ENCODE peak calls at places on chromosomes 12 and 14, in eight cellular contexts. One of them, this sample, is unnamed.

GRCh38 chr14:76546426-76547221 is 170.7 kb downstream of the ESRRB start:
- DNase-seq in IMR-90: no peak
- DNase-seq in left ventricle myocardium inferior: no peak
- DNase-seq in endodermal cell: peak; percentile 92
- DNase-seq in CD8-positive, alpha-beta memory T cell: no peak
- DNase-seq in PC-9: peak; percentile 12
- DNase-seq in heart right ventricle: no peak
- DNase-seq in Panc1: peak; percentile 5
- DNase-seq in this sample: no peak

GRCh38 chr14:68535404-68536024 is 257.4 kb downstream of the ZFP36L1 start:
- DNase-seq in IMR-90: peak; percentile 95
- DNase-seq in left ventricle myocardium inferior: no peak
- DNase-seq in endodermal cell: no peak
- DNase-seq in CD8-positive, alpha-beta memory T cell: no peak
- DNase-seq in PC-9: peak; percentile 38
- DNase-seq in heart right ventricle: no peak
- DNase-seq in Panc1: peak; percentile 32
- DNase-seq in this sample: no peak

GRCh38 chr12:130438711-130439110 is 101.0 kb downstream of the PIWIL1 start:
- DNase-seq in IMR-90: no peak
- DNase-seq in left ventricle myocardium inferior: no peak
- DNase-seq in endodermal cell: no peak
- DNase-seq in CD8-positive, alpha-beta memory T cell: no peak
- DNase-seq in PC-9: no peak
- DNase-seq in heart right ventricle: no peak
- DNase-seq in Panc1: no peak
- DNase-seq in this sample: no peak

GRCh38 chr14:59905193-59905592 is 14.8 kb upstream of the LRRC9 start:
- DNase-seq in IMR-90: peak; percentile 13
- DNase-seq in left ventricle myocardium inferior: no peak
- DNase-seq in endodermal cell: no peak
- DNase-seq in CD8-positive, alpha-beta memory T cell: no peak
- DNase-seq in PC-9: no peak
- DNase-seq in heart right ventricle: no peak
- DNase-seq in Panc1: no peak
- DNase-seq in this sample: no peak

GRCh38 chr12:100758083-100758482 is 36.5 kb upstream of the ANO4 start:
- DNase-seq in IMR-90: no peak
- DNase-seq in left ventricle myocardium inferior: no peak
- DNase-seq in endodermal cell: no peak
- DNase-seq in CD8-positive, alpha-beta memory T cell: no peak
- DNase-seq in PC-9: no peak
- DNase-seq in heart right ventricle: no peak
- DNase-seq in Panc1: no peak
- DNase-seq in this sample: no peak

GRCh38 chr14:42057176-42057575 is 450.5 kb downstream of the LRFN5 start:
- DNase-seq in IMR-90: peak; percentile 14
- DNase-seq in left ventricle myocardium inferior: no peak
- DNase-seq in endodermal cell: no peak
- DNase-seq in CD8-positive, alpha-beta memory T cell: no peak
- DNase-seq in PC-9: no peak
- DNase-seq in heart right ventricle: no peak
- DNase-seq in Panc1: no peak
- DNase-seq in this sample: no peak

GRCh38 chr12:122527478-122527944 is 462 bp downstream of the KNTC1 start:
- DNase-seq in IMR-90: peak; percentile 21
- DNase-seq in left ventricle myocardium inferior: peak; percentile 18
- DNase-seq in endodermal cell: no peak
- DNase-seq in CD8-positive, alpha-beta memory T cell: no peak
- DNase-seq in PC-9: peak; percentile 27
- DNase-seq in heart right ventricle: no peak
- DNase-seq in Panc1: no peak
- DNase-seq in this sample: no peak

GRCh38 chr14:77076118-77076631 is 21.9 kb upstream of the CIPC start:
- DNase-seq in IMR-90: no peak
- DNase-seq in left ventricle myocardium inferior: peak; percentile 86
- DNase-seq in endodermal cell: peak; percentile 84
- DNase-seq in CD8-positive, alpha-beta memory T cell: no peak
- DNase-seq in PC-9: no peak
- DNase-seq in heart right ventricle: peak; percentile 81
- DNase-seq in Panc1: no peak
- DNase-seq in this sample: no peak

GRCh38 chr14:53510281-53510912 is 357.3 kb upstream of the DDHD1 start:
- DNase-seq in IMR-90: no peak
- DNase-seq in left ventricle myocardium inferior: no peak
- DNase-seq in endodermal cell: no peak
- DNase-seq in CD8-positive, alpha-beta memory T cell: no peak
- DNase-seq in PC-9: no peak
- DNase-seq in heart right ventricle: no peak
- DNase-seq in Panc1: no peak
- DNase-seq in this sample: no peak

GRCh38 chr14:42893183-42893582 is 1286.5 kb downstream of the LRFN5 start:
- DNase-seq in IMR-90: no peak
- DNase-seq in left ventricle myocardium inferior: no peak
- DNase-seq in endodermal cell: no peak
- DNase-seq in CD8-positive, alpha-beta memory T cell: no peak
- DNase-seq in PC-9: no peak
- DNase-seq in heart right ventricle: no peak
- DNase-seq in Panc1: no peak
- DNase-seq in this sample: no peak

GRCh38 chr14:99215277-99215676 is 56.7 kb downstream of the BCL11B start:
- DNase-seq in IMR-90: no peak
- DNase-seq in left ventricle myocardium inferior: no peak
- DNase-seq in endodermal cell: no peak
- DNase-seq in CD8-positive, alpha-beta memory T cell: no peak
- DNase-seq in PC-9: no peak
- DNase-seq in heart right ventricle: no peak
- DNase-seq in Panc1: no peak
- DNase-seq in this sample: no peak

GRCh38 chr12:14774944-14775651 is 28.2 kb downstream of the WBP11 start:
- DNase-seq in IMR-90: peak; percentile 65
- DNase-seq in left ventricle myocardium inferior: peak; percentile 31
- DNase-seq in endodermal cell: no peak
- DNase-seq in CD8-positive, alpha-beta memory T cell: peak; percentile 52
- DNase-seq in PC-9: peak; percentile 55
- DNase-seq in heart right ventricle: peak; percentile 40
- DNase-seq in Panc1: no peak
- DNase-seq in this sample: peak; percentile 18

GRCh38 chr14:62329427-62329826 is 567.2 kb downstream of the SNAPC1 start:
- DNase-seq in IMR-90: peak; percentile 63
- DNase-seq in left ventricle myocardium inferior: no peak
- DNase-seq in endodermal cell: no peak
- DNase-seq in CD8-positive, alpha-beta memory T cell: no peak
- DNase-seq in PC-9: no peak
- DNase-seq in heart right ventricle: no peak
- DNase-seq in Panc1: no peak
- DNase-seq in this sample: no peak

GRCh38 chr12:111033281-111034147 is 113.1 kb upstream of the MYL2 start:
- DNase-seq in IMR-90: no peak
- DNase-seq in left ventricle myocardium inferior: no peak
- DNase-seq in endodermal cell: peak; percentile 90
- DNase-seq in CD8-positive, alpha-beta memory T cell: no peak
- DNase-seq in PC-9: no peak
- DNase-seq in heart right ventricle: no peak
- DNase-seq in Panc1: no peak
- DNase-seq in this sample: no peak

DNA sequence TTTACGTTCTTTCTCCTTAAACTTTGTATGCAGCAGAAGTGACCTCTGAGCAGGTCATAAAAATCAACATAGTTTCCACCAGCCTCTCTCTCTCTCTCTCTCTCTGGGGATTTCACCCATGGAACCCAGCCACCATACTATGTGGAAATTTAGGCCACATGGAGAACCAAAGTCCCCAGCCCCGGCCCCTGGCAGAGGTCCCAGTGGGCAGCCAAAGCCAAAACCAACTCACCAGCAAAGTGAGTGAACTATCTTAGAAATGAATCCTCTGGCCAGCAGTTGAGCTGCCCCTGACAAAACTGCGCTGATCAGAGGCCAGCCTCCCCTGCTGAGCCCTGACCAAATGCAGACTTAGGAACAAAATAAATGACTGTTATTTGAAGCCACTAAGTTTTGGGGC is 9.2 kb downstream of the DUSP6 start:
- DNase-seq in IMR-90: no peak
- DNase-seq in left ventricle myocardium inferior: peak; percentile 68
- DNase-seq in endodermal cell: no peak
- DNase-seq in CD8-positive, alpha-beta memory T cell: no peak
- DNase-seq in PC-9: no peak
- DNase-seq in heart right ventricle: peak; percentile 80
- DNase-seq in Panc1: no peak
- DNase-seq in this sample: no peak
- H3K27me3 ChIP-seq in IMR-90: no peaks in the 10 kb centered on the region
- H3K27me3 ChIP-seq in left ventricle myocardium inferior: no peaks in the 10 kb centered on the region
- H3K27me3 ChIP-seq in endodermal cell: no peaks in the 10 kb centered on the region
- H3K27me3 ChIP-seq in CD8-positive, alpha-beta memory T cell: no peaks in the 10 kb centered on the region
- H3K27me3 ChIP-seq in PC-9: no peaks in the 10 kb centered on the region
- H3K27me3 ChIP-seq in heart right ventricle: no peaks in the 10 kb centered on the region
- H3K27me3 ChIP-seq in Panc1: no peaks in the 10 kb centered on the region
- H3K27me3 ChIP-seq in this sample: no peaks in the 10 kb centered on the region

DNA sequence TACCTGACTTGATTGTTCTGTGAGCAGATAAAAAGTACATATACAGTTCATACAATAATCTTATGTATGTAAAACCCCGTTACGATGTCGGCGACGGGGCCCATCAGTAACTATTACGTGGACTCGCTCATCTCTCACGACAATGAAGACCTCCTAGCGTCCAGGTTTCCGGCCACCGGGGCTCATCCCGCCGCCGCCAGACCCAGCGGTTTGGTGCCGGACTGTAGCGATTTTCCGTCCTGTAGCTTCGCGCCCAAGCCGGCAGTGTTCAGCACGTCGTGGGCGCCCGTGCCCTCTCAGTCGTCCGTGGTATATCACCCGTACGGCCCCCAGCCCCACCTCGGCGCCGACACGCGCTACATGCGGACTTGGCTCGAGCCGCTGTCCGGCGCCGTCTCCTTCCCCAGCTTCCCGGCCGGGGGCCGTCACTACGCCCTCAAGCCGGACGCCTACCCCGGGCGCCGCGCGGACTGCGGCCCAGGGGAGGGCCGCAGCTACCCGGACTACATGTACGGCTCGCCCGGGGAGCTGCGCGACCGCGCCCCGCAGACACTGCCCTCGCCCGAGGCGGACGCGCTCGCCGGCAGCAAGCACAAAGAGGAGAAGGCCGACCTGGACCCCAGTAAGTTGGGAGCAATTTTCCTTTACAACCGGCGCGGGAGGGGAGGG is at the start of gene HOXC9:
- DNase-seq in IMR-90: no peak
- DNase-seq in left ventricle myocardium inferior: no peak
- DNase-seq in endodermal cell: peak; percentile 85
- DNase-seq in CD8-positive, alpha-beta memory T cell: no peak
- DNase-seq in PC-9: no peak
- DNase-seq in heart right ventricle: no peak
- DNase-seq in Panc1: no peak
- DNase-seq in this sample: no peak
- H3K27me3 ChIP-seq in IMR-90: peaks cover 98% of the 10 kb centered on the region
- H3K27me3 ChIP-seq in left ventricle myocardium inferior: peaks cover 100% of the 10 kb centered on the region
- H3K27me3 ChIP-seq in endodermal cell: peaks cover 100% of the 10 kb centered on the region
- H3K27me3 ChIP-seq in CD8-positive, alpha-beta memory T cell: peaks cover 91% of the 10 kb centered on the region
- H3K27me3 ChIP-seq in PC-9: no peaks in the 10 kb centered on the region
- H3K27me3 ChIP-seq in heart right ventricle: peaks cover 100% of the 10 kb centered on the region
- H3K27me3 ChIP-seq in Panc1: no peaks in the 10 kb centered on the region
- H3K27me3 ChIP-seq in this sample: peaks cover 92% of the 10 kb centered on the region

GRCh38 chr12:132317233-132317938 is 12.0 kb downstream of the GALNT9 start:
- DNase-seq in IMR-90: no peak
- DNase-seq in left ventricle myocardium inferior: no peak
- DNase-seq in endodermal cell: no peak
- DNase-seq in CD8-positive, alpha-beta memory T cell: no peak
- DNase-seq in PC-9: no peak
- DNase-seq in heart right ventricle: peak; percentile 7
- DNase-seq in Panc1: no peak
- DNase-seq in this sample: no peak

GRCh38 chr12:132319359-132319950 is 9.9 kb downstream of the GALNT9 start:
- DNase-seq in IMR-90: no peak
- DNase-seq in left ventricle myocardium inferior: no peak
- DNase-seq in endodermal cell: no peak
- DNase-seq in CD8-positive, alpha-beta memory T cell: no peak
- DNase-seq in PC-9: no peak
- DNase-seq in heart right ventricle: no peak
- DNase-seq in Panc1: no peak
- DNase-seq in this sample: no peak

GRCh38 chr12:132318135-132318534 is 11.3 kb downstream of the GALNT9 start:
- DNase-seq in IMR-90: no peak
- DNase-seq in left ventricle myocardium inferior: no peak
- DNase-seq in endodermal cell: no peak
- DNase-seq in CD8-positive, alpha-beta memory T cell: no peak
- DNase-seq in PC-9: no peak
- DNase-seq in heart right ventricle: peak; percentile 3
- DNase-seq in Panc1: no peak
- DNase-seq in this sample: no peak

GRCh38 chr12:132319991-132320570 is 9.3 kb downstream of the GALNT9 start:
- DNase-seq in IMR-90: no peak
- DNase-seq in left ventricle myocardium inferior: no peak
- DNase-seq in endodermal cell: no peak
- DNase-seq in CD8-positive, alpha-beta memory T cell: no peak
- DNase-seq in PC-9: no peak
- DNase-seq in heart right ventricle: no peak
- DNase-seq in Panc1: no peak
- DNase-seq in this sample: no peak

DNA sequence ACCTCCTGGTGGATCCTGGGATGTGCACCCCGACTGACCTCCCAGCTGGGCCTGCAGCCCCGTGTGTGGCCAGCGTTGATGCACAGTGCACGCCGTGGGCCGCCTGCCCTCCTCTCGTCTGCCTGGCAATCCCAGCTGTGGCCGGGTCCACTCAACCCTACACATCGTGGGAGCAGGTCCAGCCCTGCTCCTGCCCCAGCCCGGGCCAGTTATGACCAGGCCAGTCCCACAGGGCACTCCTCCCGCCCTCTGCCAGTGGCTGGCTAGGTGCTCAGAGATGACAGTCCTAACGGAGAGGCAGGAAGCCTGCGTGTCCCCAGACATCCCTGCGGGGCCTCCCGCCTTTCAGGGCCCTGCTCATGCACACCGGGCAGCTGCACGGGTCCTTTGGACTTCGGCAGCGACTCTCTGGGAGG is 10.8 kb downstream of the GALNT9 start:
- DNase-seq in IMR-90: no peak
- DNase-seq in left ventricle myocardium inferior: no peak
- DNase-seq in endodermal cell: no peak
- DNase-seq in CD8-positive, alpha-beta memory T cell: no peak
- DNase-seq in PC-9: no peak
- DNase-seq in heart right ventricle: peak; percentile 7
- DNase-seq in Panc1: no peak
- DNase-seq in this sample: no peak
- H3K27me3 ChIP-seq in IMR-90: peaks cover 12% of the 10 kb centered on the region
- H3K27me3 ChIP-seq in left ventricle myocardium inferior: peaks cover 94% of the 10 kb centered on the region
- H3K27me3 ChIP-seq in endodermal cell: no peaks in the 10 kb centered on the region
- H3K27me3 ChIP-seq in CD8-positive, alpha-beta memory T cell: no peaks in the 10 kb centered on the region
- H3K27me3 ChIP-seq in PC-9: peaks cover 95% of the 10 kb centered on the region
- H3K27me3 ChIP-seq in heart right ventricle: peaks cover 73% of the 10 kb centered on the region
- H3K27me3 ChIP-seq in Panc1: no peaks in the 10 kb centered on the region
- H3K27me3 ChIP-seq in this sample: no peaks in the 10 kb centered on the region

DNA sequence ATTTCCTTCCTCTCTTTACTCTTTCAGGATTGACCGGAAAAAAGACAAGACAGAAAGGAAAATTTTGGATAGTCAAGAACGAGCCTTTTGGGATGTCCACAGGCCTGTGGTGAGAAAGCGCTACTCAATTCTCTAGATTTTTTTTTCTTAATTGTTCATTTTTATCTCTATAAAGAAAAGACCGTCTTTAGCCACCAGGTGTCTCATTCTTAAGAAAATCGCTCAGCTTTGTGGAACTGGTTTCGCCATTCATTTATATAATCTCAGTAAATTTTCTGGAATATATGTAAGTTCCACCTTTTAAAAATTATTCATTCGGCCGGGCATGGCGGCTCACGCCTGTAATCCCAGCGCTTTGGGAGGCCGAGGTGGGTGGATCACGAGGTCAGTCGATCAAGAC is 421.1 kb downstream of the DPF3 start:
- DNase-seq in IMR-90: peak; percentile 12
- DNase-seq in left ventricle myocardium inferior: no peak
- DNase-seq in endodermal cell: no peak
- DNase-seq in CD8-positive, alpha-beta memory T cell: no peak
- DNase-seq in PC-9: no peak
- DNase-seq in heart right ventricle: no peak
- DNase-seq in Panc1: no peak
- DNase-seq in this sample: no peak
- H3K27me3 ChIP-seq in IMR-90: peaks cover 12% of the 10 kb centered on the region
- H3K27me3 ChIP-seq in left ventricle myocardium inferior: no peaks in the 10 kb centered on the region
- H3K27me3 ChIP-seq in endodermal cell: no peaks in the 10 kb centered on the region
- H3K27me3 ChIP-seq in CD8-positive, alpha-beta memory T cell: no peaks in the 10 kb centered on the region
- H3K27me3 ChIP-seq in PC-9: peaks cover 60% of the 10 kb centered on the region
- H3K27me3 ChIP-seq in heart right ventricle: no peaks in the 10 kb centered on the region
- H3K27me3 ChIP-seq in Panc1: peaks cover 7% of the 10 kb centered on the region
- H3K27me3 ChIP-seq in this sample: no peaks in the 10 kb centered on the region